ENCODE peak calls at places on chromosomes 11 and 22, in nine cellular contexts. V is T-helper 2 cell; C is activated T-cell treated with anti-CD3 and anti-CD28 coated beads, Interleukin-2, amount 50 U/mL, for 48 hours; P is AG09319; G is endothelial cell of umbilical vein; E is SK-N-MC; H is NCI-H1436 treated with DMSO at 0.1 percent for 48 hours; L is NCI-H2107; K is BE2C. B is an unnamed sample.

GRCh38 chr11:1852271-1852877 is 510 bp upstream of the LSP1 start:
- DNase-seq in E (no peak), C (no peak), G (no peak), L (no peak), H (no peak), V (no peak), K (no peak), P (no peak), B (no peak)

GRCh38 chr22:38953091-38953490 is 4.3 kb upstream of the APOBEC3A start:
- DNase-seq in E (no peak), C (no peak), L (no peak), H (no peak), P (no peak), V (no peak), G (no peak), K (no peak), B (no peak)

GRCh38 chr11:11000546-11001283 is 142.9 kb upstream of the ZBED5 start:
- DNase-seq in C (no peak), K (no peak), P (no peak), L (no peak), E (no peak), G (no peak), V (no peak), H (no peak), B (no peak)

GRCh38 chr22:19875061-19875530 is 20.4 kb upstream of the GNB1L start:
- DNase-seq in P (no peak), K (no peak), G (no peak), L (no peak), C (no peak), H (no peak), V (no peak), E (no peak), B (no peak)

GRCh38 chr22:18056802-18057474 is 20.9 kb upstream of the PEX26 start:
- DNase-seq in V (no peak), P (no peak), L (no peak), E (no peak), K (no peak), C (no peak), G (no peak), H (no peak), B (no peak)

GRCh38 chr22:33717694-33718396 is 202.4 kb downstream of the LARGE1 start:
- DNase-seq in C (no peak), P (no peak), V (no peak), E (no peak), K (no peak), H (no peak), L (no peak), G (no peak), B (no peak)

GRCh38 chr11:102733232-102733875 is 8.6 kb upstream of the MMP8 start:
- DNase-seq in H (no peak), C (peak; percentile 68), E (no peak), V (no peak), L (peak; percentile 15), P (no peak), G (peak; percentile 64), K (peak; percentile 73), B (peak; percentile 76)

GRCh38 chr11:9438611-9439010 is 22.2 kb upstream of the ZNF143 start:
- DNase-seq in V (no peak), K (no peak), E (no peak), H (no peak), L (no peak), C (no peak), P (no peak), G (no peak), B (no peak)

GRCh38 chr11:126874831-126875230 is 125.7 kb downstream of the KIRREL3 start:
- DNase-seq in C (no peak), K (no peak), L (no peak), G (no peak), H (no peak), E (no peak), P (no peak), V (no peak), B (no peak)

GRCh38 chr11:733072-733471 is 14.2 kb upstream of the TALDO1 start:
- DNase-seq in E (no peak), P (no peak), C (no peak), V (no peak), H (no peak), K (no peak), L (no peak), G (no peak), B (no peak)

GRCh38 chr11:57772562-57772961 is 11.0 kb downstream of the CTNND1 start:
- DNase-seq in L (no peak), G (no peak), C (no peak), K (no peak), V (no peak), H (no peak), E (no peak), P (no peak), B (no peak)

GRCh38 chr11:113316251-113316650 is 1.9 kb downstream of the TTC12 start:
- DNase-seq in V (no peak), H (no peak), E (peak; percentile 70), G (no peak), L (no peak), C (no peak), K (no peak), P (no peak), B (no peak)

GRCh38 chr11:41289408-41289807 is 170.0 kb downstream of the LRRC4C start:
- DNase-seq in P (no peak), K (no peak), G (no peak), V (no peak), H (no peak), E (no peak), C (no peak), L (no peak), B (no peak)

GRCh38 chr22:41976961-41977566 is 7.8 kb downstream of the SEPTIN3 start:
- DNase-seq in K (peak; percentile 51), H (no peak), G (no peak), L (no peak), P (no peak), C (no peak), V (no peak), E (no peak), B (no peak)

GRCh38 chr11:117328414-117329010 is 858 bp downstream of the CEP164 start:
- DNase-seq in L (no peak), V (no peak), K (peak; percentile 41), P (no peak), H (no peak), E (no peak), C (no peak), G (peak; percentile 67), B (peak; percentile 9)

GRCh38 chr11:109898592-109898991 is 194.6 kb upstream of the ZC3H12C start:
- DNase-seq in K (no peak), C (no peak), E (no peak), H (no peak), P (no peak), V (no peak), G (no peak), L (no peak), B (no peak)

GRCh38 chr11:77522215-77522614 is 48.3 kb upstream of the PAK1 start:
- DNase-seq in E (no peak), C (no peak), P (no peak), K (no peak), V (no peak), L (no peak), G (no peak), H (no peak), B (no peak)

GRCh38 chr11:41786087-41786486 is 326.6 kb upstream of the LRRC4C start:
- DNase-seq in G (no peak), H (no peak), C (no peak), K (no peak), V (no peak), E (no peak), L (no peak), P (no peak), B (no peak)

GRCh38 chr11:25910090-25910489 is 421.8 kb upstream of the ANO3 start:
- DNase-seq in G (peak; percentile 27), E (no peak), V (no peak), L (no peak), K (no peak), P (no peak), C (no peak), H (no peak), B (no peak)

GRCh38 chr22:41021039-41021654 is 70.0 kb downstream of the RBX1 start:
- DNase-seq in H (no peak), P (no peak), V (no peak), C (no peak), G (no peak), K (peak; percentile 18), L (no peak), E (no peak), B (peak; percentile 28)

GRCh38 chr11:108693852-108694251 is 29.0 kb downstream of the DDX10 start:
- DNase-seq in E (no peak), V (no peak), H (no peak), K (no peak), C (no peak), G (peak; percentile 21), P (no peak), L (no peak), B (no peak)

GRCh38 chr22:27507935-27508504 is 293.5 kb downstream of the MN1 start:
- DNase-seq in L (no peak), P (no peak), C (no peak), H (no peak), K (no peak), V (no peak), E (no peak), G (no peak), B (no peak)

GRCh38 chr11:83691387-83692088 is 405.4 kb upstream of the CCDC90B start:
- DNase-seq in C (no peak), K (no peak), E (no peak), G (peak; percentile 1), V (no peak), P (no peak), H (no peak), L (no peak), B (no peak)

GRCh38 chr11:129701706-129702105 is 113.9 kb upstream of the TMEM45B start:
- DNase-seq in C (no peak), L (no peak), E (no peak), G (no peak), H (no peak), K (no peak), P (no peak), V (no peak), B (no peak)

GRCh38 chr22:17633217-17633997 is 4.9 kb upstream of the ATP6V1E1 start:
- DNase-seq in H (no peak), V (no peak), K (no peak), C (no peak), E (no peak), P (no peak), G (no peak), L (no peak), B (no peak)

GRCh38 chr11:45473491-45473890 is 187.3 kb upstream of the SYT13 start:
- DNase-seq in E (no peak), G (no peak), K (no peak), H (no peak), L (no peak), P (no peak), C (no peak), V (no peak), B (no peak)

GRCh38 chr11:1729692-1730011 is 20.7 kb downstream of the IFITM10 start:
- DNase-seq in V (no peak), L (no peak), K (no peak), G (no peak), C (no peak), P (no peak), H (no peak), E (no peak), B (no peak)

GRCh38 chr22:41401781-41402648 is 20.3 kb downstream of the TEF start:
- DNase-seq in H (peak; percentile 49), V (no peak), K (peak; percentile 70), P (peak; percentile 94), L (peak; percentile 38), G (peak; percentile 21), E (peak; percentile 96), C (no peak), B (peak; percentile 54)

GRCh38 chr22:29206372-29207230 is 905 bp downstream of the EMID1 start:
- DNase-seq in G (no peak), V (no peak), C (no peak), K (no peak), P (no peak), E (no peak), H (no peak), L (no peak), B (no peak)

GRCh38 chr11:1148752-1149180 is 9.0 kb upstream of the MUC5AC start:
- DNase-seq in L (no peak), P (no peak), H (no peak), K (no peak), E (no peak), V (no peak), C (no peak), G (no peak), B (no peak)

GRCh38 chr11:73983764-73984543 is 1.3 kb upstream of the UCP2 start:
- DNase-seq in H (no peak), L (no peak), K (no peak), P (no peak), V (no peak), C (peak; percentile 33), E (no peak), G (no peak), B (peak; percentile 55)